ENCODE peak calls at places on chromosomes 12 and 14, in six cellular contexts. R, X, A, C, N and G are unnamed samples.

GRCh38 chr12:27951898-27952297 is 20.6 kb downstream of the PTHLH start:
- DNase-seq in R (no peak), X (no peak), N (no peak), C (no peak), A (no peak), G (no peak)

GRCh38 chr14:20468773-20469241 is 399 bp upstream of the PNP start:
- DNase-seq in R (no peak), N (no peak), A (no peak), X (no peak), C (peak; percentile 69), G (no peak)

GRCh38 chr12:49026678-49027480 is 8.3 kb upstream of the PRKAG1 start:
- DNase-seq in X (no peak), C (peak; percentile 44), A (no peak), R (peak; percentile 42), N (no peak), G (no peak)

GRCh38 chr12:9634177-9634803 is 26.6 kb upstream of the KLRB1 start:
- DNase-seq in C (peak; percentile 54), A (peak; percentile 69), N (no peak), R (peak; percentile 80), X (peak; percentile 47), G (peak; percentile 52)

GRCh38 chr14:103545915-103546650 is 16.4 kb downstream of the BAG5 start:
- DNase-seq in N (no peak), C (peak; percentile 53), A (no peak), R (no peak), X (no peak), G (no peak)

GRCh38 chr12:12804432-12804886 is 8.7 kb upstream of the DDX47 start:
- DNase-seq in N (no peak), X (no peak), C (no peak), A (no peak), R (no peak), G (no peak)

GRCh38 chr12:47652491-47653234 is 53.2 kb downstream of the RPAP3 start:
- DNase-seq in X (peak; percentile 56), R (no peak), C (peak; percentile 56), A (no peak), N (no peak), G (peak; percentile 89)

GRCh38 chr12:113235976-113236375 is 14.7 kb downstream of the TPCN1 start:
- DNase-seq in C (no peak), N (no peak), X (no peak), R (no peak), A (peak; percentile 4), G (no peak)

GRCh38 chr12:123061806-123062205 is 81.3 kb downstream of the ARL6IP4 start:
- DNase-seq in N (no peak), C (no peak), R (no peak), X (no peak), A (no peak), G (no peak)

GRCh38 chr12:103401421-103401820 is 94.3 kb downstream of the C12orf42 start:
- DNase-seq in N (no peak), A (no peak), X (peak; percentile 74), C (no peak), R (no peak), G (peak; percentile 5)

GRCh38 chr14:44712095-44712822 is 205.2 kb upstream of the FSCB start:
- DNase-seq in A (no peak), R (no peak), C (no peak), N (no peak), X (no peak), G (no peak)

GRCh38 chr12:20154060-20154459 is 214.3 kb upstream of the PDE3A start:
- DNase-seq in C (no peak), R (no peak), N (no peak), A (no peak), X (no peak), G (no peak)

GRCh38 chr14:104048758-104049496 is 36.6 kb upstream of the ASPG start:
- DNase-seq in X (no peak), A (no peak), N (no peak), R (no peak), C (no peak), G (no peak)

GRCh38 chr14:74976264-74977113 is 21.1 kb upstream of the PGF start:
- DNase-seq in C (no peak), X (no peak), N (peak; percentile 20), A (no peak), R (no peak), G (no peak)

GRCh38 chr12:79454338-79454777 is 236.4 kb downstream of the PAWR start:
- DNase-seq in N (no peak), A (no peak), R (no peak), C (no peak), X (peak; percentile 10), G (no peak)

GRCh38 chr12:113500662-113501435 is 29.2 kb upstream of the LHX5 start:
- DNase-seq in X (peak; percentile 29), C (no peak), A (no peak), R (no peak), N (no peak), G (no peak)

GRCh38 chr12:89343127-89343526 is 9.2 kb downstream of the DUSP6 start:
- DNase-seq in X (no peak), N (no peak), C (peak; percentile 92), A (no peak), R (no peak), G (no peak)

GRCh38 chr12:113940357-113940756 is 25.8 kb downstream of the RBM19 start:
- DNase-seq in C (no peak), A (no peak), N (no peak), R (no peak), X (peak; percentile 52), G (no peak)

GRCh38 chr14:104778694-104779331 is 16.7 kb downstream of the AKT1 start:
- DNase-seq in X (peak; percentile 27), C (no peak), N (no peak), R (no peak), A (no peak), G (no peak)

GRCh38 chr12:24681570-24681969 is 267.3 kb downstream of the BCAT1 start:
- DNase-seq in C (no peak), N (no peak), A (no peak), R (no peak), X (no peak), G (no peak)

GRCh38 chr14:76432967-76433752 is 57.2 kb downstream of the ESRRB start:
- DNase-seq in C (no peak), R (no peak), X (peak; percentile 83), N (no peak), A (no peak), G (no peak)

GRCh38 chr14:78933948-78934524 is 763.9 kb downstream of the NRXN3 start:
- DNase-seq in X (peak; percentile 31), C (no peak), N (no peak), R (no peak), A (no peak), G (peak; percentile 39)

GRCh38 chr14:24843999-24844398 is 205.9 kb downstream of the STXBP6 start:
- DNase-seq in A (no peak), C (no peak), X (no peak), R (no peak), N (no peak), G (no peak)

GRCh38 chr14:24849471-24849870 is 200.5 kb downstream of the STXBP6 start:
- DNase-seq in C (no peak), N (no peak), R (no peak), A (no peak), X (no peak), G (no peak)

GRCh38 chr14:24848427-24848826 is 201.5 kb downstream of the STXBP6 start:
- DNase-seq in R (no peak), X (no peak), A (no peak), N (no peak), C (no peak), G (peak; percentile 23)

GRCh38 chr14:24845851-24846250 is 204.1 kb downstream of the STXBP6 start:
- DNase-seq in R (no peak), X (no peak), A (no peak), N (no peak), C (no peak), G (no peak)

DNA sequence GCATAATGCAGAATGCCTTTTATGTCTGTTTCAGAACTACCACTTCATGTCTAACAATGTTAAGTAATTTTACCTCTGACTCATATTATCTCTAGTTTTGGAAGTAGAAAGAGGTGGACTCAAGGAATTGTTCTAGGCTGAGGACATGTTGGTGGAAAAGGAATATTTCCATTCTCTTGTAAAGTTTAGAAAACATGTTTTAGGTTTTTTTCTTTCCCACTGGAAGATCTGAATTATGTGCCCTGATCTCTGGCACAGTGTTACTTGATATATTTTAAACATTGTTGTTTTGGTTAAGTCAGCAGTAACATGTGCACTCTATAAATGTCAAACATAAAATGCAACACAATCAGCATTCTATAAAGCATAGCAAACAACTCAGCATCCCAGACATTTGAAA is 202.4 kb downstream of the STXBP6 start:
- DNase-seq in X (no peak), R (no peak), C (no peak), N (no peak), A (no peak), G (no peak)
- H3K36me3 ChIP-seq in X (no peaks in the 10 kb centered on the region), R (no peaks in the 10 kb centered on the region), C (no peaks in the 10 kb centered on the region), N (no peaks in the 10 kb centered on the region), A (no peaks in the 10 kb centered on the region), G (no peaks in the 10 kb centered on the region)

GRCh38 chr14:52798826-52799225 is 7.4 kb upstream of the GNPNAT1 start:
- DNase-seq in A (no peak), C (no peak), R (no peak), N (no peak), X (no peak), G (no peak)
- H3K4me3 ChIP-seq in A (no peak overlapping the region), C (no peak overlapping the region), R (no peak overlapping the region), N (no peak overlapping the region), X (no peak overlapping the region), G (no peak overlapping the region)

DNA sequence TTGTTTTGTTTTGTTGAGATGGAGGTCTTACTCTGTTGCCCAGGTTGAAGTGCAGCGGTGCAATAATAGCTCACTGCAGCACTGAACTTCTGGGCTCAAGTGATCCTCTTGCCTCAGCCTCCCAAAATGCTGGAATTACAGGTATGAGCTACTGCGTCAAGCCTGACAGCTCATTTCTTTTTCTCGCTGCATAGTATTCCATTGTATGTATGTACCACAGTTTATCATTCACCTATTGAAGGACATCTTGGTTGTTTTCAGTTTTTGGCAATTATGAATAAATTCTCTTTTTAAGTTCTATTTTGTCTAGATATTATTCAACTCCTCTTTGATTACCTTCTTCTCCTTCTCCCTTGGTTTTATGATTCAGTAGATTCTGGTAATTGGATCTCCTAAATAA is 13.5 kb downstream of the HSD17B6 start:
- DNase-seq in A (no peak), N (no peak), R (no peak), X (no peak), C (no peak), G (no peak)
- H3K36me3 ChIP-seq in A (no peaks in the 10 kb centered on the region), N (no peaks in the 10 kb centered on the region), R (no peaks in the 10 kb centered on the region), X (no peaks in the 10 kb centered on the region), C (no peaks in the 10 kb centered on the region), G (no peaks in the 10 kb centered on the region)

GRCh38 chr14:100066984-100067383 is 1.8 kb downstream of the EVL start:
- DNase-seq in N (no peak), A (no peak), C (no peak), X (no peak), R (no peak), G (no peak)
- H3K4me3 ChIP-seq in N (no peak overlapping the region), A (peak overlapping the region; percentile 10), C (no peak overlapping the region), X (no peak overlapping the region), R (peak overlapping the region; percentile 87), G (no peak overlapping the region)